ENCODE peak calls at places on chromosomes 7 and 10, in six cellular contexts. D, Q, N, K, T and W are unnamed samples.

GRCh38 chr7:78323118-78323517 is 524.5 kb downstream of the PHTF2 start:
- DNase-seq in D (no peak), Q (no peak), N (no peak), K (no peak), T (no peak), W (no peak)

GRCh38 chr7:148746139-148746538 is 47.4 kb downstream of the CUL1 start:
- DNase-seq in D (no peak), Q (no peak), N (no peak), K (no peak), T (no peak), W (no peak)

GRCh38 chr10:6168059-6168458 is 34.7 kb upstream of the PFKFB3 start:
- DNase-seq in D (no peak), Q (no peak), N (no peak), K (no peak), T (no peak), W (no peak)

GRCh38 chr7:93046641-93047040 is 71.1 kb downstream of the SAMD9 start:
- DNase-seq in D (no peak), Q (peak), N (no peak), K (no peak), T (no peak), W (no peak)

GRCh38 chr7:47505317-47506007 is 76.4 kb downstream of the TNS3 start:
- DNase-seq in D (no peak), Q (no peak), N (no peak), K (no peak), T (no peak), W (no peak)

GRCh38 chr7:91033574-91033973 is 230.7 kb upstream of the FZD1 start:
- DNase-seq in D (no peak), Q (no peak), N (no peak), K (no peak), T (no peak), W (no peak)

GRCh38 chr7:3673524-3673923 is 372.5 kb downstream of the SDK1 start:
- DNase-seq in D (no peak), Q (peak), N (peak), K (no peak), T (peak), W (peak)

GRCh38 chr7:55344840-55345239 is 20.3 kb upstream of the LANCL2 start:
- DNase-seq in D (no peak), Q (no peak), N (no peak), K (no peak), T (no peak), W (no peak)

GRCh38 chr7:130009848-130010688 is 41.1 kb downstream of the ZC3HC1 start:
- DNase-seq in D (no peak), Q (peak), N (no peak), K (peak), T (peak), W (no peak)

GRCh38 chr10:61752111-61753011 is 89.6 kb downstream of the CABCOCO1 start:
- DNase-seq in D (no peak), Q (no peak), N (peak), K (peak), T (peak), W (no peak)

GRCh38 chr7:45718464-45719330 is 144.5 kb downstream of the ADCY1 start:
- DNase-seq in D (no peak), Q (no peak), N (no peak), K (no peak), T (peak), W (no peak)
- H3K4me3 ChIP-seq in D (no peak), Q (no peak), N (no peak), K (no peak), T (no peak), W (no peak)

GRCh38 chr10:33326897-33327296 is 7.6 kb downstream of the NRP1 start:
- DNase-seq in D (no peak), Q (no peak), N (no peak), K (no peak), T (peak), W (no peak)

GRCh38 chr10:33325929-33326328 is 8.5 kb downstream of the NRP1 start:
- DNase-seq in D (no peak), Q (no peak), N (no peak), K (no peak), T (no peak), W (no peak)

GRCh38 chr10:33329178-33329577 is 5.3 kb downstream of the NRP1 start:
- DNase-seq in D (no peak), Q (no peak), N (no peak), K (peak), T (no peak), W (peak)

GRCh38 chr10:33328253-33328652 is 6.2 kb downstream of the NRP1 start:
- DNase-seq in D (no peak), Q (no peak), N (no peak), K (no peak), T (no peak), W (no peak)

DNA sequence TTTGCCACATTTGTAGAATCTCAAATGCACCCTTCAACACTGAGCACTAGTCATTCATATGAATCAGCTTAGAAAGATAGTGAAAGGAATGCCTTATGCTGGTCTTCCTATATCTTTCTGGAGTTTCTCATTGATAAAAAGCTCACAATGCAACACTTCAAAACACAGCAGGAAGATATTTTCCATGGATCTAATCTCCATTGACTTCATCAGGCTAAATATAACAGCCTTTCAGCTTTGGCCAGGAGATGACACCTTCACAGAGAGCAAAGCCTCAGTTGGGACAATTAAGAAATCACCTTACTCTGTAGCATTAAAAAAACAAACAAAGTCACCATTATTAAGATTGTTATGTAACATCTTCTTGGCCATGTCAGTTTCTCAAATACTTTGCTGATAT is 6.7 kb downstream of the NRP1 start:
- DNase-seq in D (no peak), Q (no peak), N (no peak), K (no peak), T (peak), W (no peak)
- TF ChIP-seq CTCF in D (no peak), Q (peak), N (peak), K (peak), T (peak), W (peak)

DNA sequence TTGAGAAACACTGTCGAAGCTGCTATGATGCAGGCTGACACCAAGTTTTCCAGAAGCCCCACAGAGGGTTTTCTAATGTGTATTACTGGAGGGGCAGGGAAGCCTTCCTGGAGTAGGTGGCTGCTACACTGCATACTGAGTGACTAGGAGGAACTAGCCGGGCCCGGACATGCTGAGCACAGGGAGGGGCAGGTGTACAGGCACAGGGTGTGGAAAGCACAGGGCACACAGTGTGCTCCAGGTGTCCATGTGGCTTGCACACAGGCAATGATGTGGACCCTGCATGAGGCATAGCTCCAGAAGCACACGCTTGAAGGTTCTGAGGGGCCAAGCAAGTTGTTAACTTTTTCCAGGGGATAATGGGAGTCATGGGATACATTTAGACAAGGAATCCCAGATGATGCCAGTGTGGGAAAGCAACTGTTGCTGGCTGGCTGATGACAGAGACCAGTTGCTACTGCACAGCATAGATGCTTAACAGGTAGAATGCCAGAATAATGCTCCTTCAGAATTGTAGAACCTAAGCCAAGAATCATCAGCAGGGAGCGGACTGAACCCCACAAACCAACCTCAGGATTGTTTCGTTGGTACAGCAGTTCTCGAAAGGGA is 14.6 kb downstream of the DHX32 start:
- DNase-seq in D (no peak), Q (no peak), N (no peak), K (no peak), T (no peak), W (no peak)
- H3K4me3 ChIP-seq in D (no peak), Q (no peak), N (no peak), K (no peak), T (no peak), W (no peak)

GRCh38 chr7:1558181-1558811 is 2.3 kb upstream of the TMEM184A start:
- DNase-seq in D (no peak), Q (peak), N (peak), K (no peak), T (peak), W (no peak)
- TF ChIP-seq CTCF in D (no peak), Q (peak), N (peak), K (peak), T (peak), W (peak)

GRCh38 chr7:157612664-157613561 is 276.1 kb downstream of the DNAJB6 start:
- DNase-seq in D (no peak), Q (no peak), N (no peak), K (no peak), T (peak), W (no peak)
- H3K4me3 ChIP-seq in D (peak), Q (no peak), N (no peak), K (no peak), T (peak), W (no peak)

GRCh38 chr10:786666-787512 is 97.4 kb upstream of the DIP2C start:
- DNase-seq in D (no peak), Q (no peak), N (no peak), K (no peak), T (no peak), W (no peak)
- TF ChIP-seq CTCF in D (no peak), Q (no peak), N (no peak), K (no peak), T (no peak), W (no peak)

GRCh38 chr10:99235469-99235871 is at the start of gene HPSE2:
- DNase-seq in D (no peak), Q (no peak), N (no peak), K (no peak), T (no peak), W (no peak)
- H3K4me3 ChIP-seq in D (peak), Q (peak), N (no peak), K (no peak), T (no peak), W (no peak)

DNA sequence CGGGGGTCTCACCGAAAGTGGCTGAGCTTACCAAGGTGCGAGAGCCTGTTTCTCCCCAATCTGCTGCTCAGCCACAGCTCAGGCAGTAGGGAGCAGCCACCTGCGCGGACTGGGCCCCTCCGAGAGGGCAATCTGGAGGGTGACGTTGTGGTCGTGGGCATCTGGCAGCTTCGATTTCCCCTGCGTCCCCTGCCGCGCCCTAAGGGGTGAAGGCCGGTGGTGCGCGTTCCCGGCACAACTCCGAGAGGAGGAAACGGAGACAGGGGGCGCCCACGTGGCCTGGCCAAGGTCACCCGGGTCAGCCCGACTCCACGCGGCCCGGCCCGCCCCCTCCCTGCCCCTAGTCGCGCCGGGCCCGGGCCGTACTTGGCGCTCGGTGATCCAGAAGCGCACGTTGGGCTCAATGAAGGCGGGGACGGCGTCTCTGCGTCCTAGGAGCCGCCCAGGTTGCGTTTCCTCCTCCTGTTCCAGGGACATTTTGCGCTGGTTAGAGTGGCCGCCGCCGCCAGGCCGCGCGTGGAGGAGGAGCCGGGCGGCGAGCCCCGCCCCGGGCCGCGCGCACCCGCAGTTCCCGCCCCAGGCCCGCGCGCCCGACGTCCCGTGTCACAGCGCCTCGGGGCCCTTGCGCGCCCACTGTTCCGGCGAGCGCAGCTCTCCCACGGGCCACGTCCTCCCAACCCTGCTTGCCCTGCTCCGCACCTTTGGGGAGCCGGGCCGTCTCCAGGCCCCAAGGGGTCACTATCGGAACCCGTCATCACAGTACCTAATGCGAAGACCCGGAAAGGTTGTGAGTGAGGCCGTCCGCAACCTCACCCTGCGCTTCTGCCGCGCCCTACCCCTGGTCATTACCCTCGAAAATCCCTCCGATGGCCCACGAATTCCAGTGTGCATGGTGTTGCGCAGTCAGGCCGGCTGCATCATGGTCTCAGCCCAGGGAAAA is at the start of gene SFXN4:
- DNase-seq in D (peak), Q (peak), N (peak), K (no peak), T (peak), W (peak)
- TF ChIP-seq CTCF in D (no peak), Q (no peak), N (peak), K (no peak), T (no peak), W (peak)

DNA sequence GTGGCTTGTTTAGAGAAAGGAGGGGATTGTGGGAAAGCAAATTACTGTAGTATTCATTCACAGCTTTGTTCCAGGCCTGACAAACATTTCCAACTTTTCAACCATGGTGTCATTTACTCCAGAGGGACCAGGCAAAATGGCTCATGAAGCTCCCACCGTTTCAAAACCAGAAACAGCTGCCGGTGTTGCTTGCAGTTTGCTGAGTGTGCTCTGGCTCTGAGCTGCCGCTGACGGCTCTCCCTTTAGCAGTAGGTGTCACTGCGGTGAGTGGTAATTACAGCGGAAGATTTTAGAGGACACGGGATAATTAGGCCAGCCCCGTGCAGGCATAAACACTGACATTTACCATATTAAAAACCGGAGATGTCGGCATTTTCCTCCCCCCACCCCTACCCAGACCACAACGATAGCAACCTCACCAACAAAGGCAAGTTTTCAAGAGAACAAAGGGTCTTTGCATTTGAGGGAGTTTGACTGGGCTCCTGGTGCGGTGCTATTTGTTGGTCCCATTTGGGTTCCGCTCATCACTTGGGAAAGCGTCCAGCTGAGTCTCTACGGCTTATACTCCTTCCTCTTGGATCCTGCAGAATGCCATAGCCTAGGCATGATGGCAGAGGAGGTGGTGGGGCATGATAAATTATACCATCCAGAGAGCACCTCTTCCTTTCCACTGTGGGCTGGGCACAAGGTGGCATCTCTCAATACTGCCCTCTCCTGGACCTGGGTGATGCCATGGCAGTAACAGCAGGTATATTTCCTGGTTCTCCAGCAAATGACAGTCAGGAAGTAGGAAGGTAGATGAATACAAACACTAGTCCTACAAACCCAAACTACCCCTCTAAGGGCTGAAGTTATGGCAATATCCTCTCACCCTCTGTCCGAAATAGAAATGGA is 1005.2 kb downstream of the KCNMA1 start:
- DNase-seq in D (no peak), Q (peak), N (peak), K (peak), T (peak), W (peak)
- H3K4me3 ChIP-seq in D (no peak), Q (no peak), N (no peak), K (no peak), T (no peak), W (no peak)